ENCODE peak calls at places on chromosome 19, in ten cellular contexts. One of them, this sample, is unnamed.

GRCh38 chr19:6211632-6212402 is 68.0 kb downstream of the MLLT1 start:
- DNase-seq in fibroblast of lung: no peak
- DNase-seq in glutamatergic neuron: no peak
- DNase-seq in activated B cell treated with CpG ODN at 0.5 μM for 24 hours: no peak
- DNase-seq in type B pancreatic cell: no peak
- DNase-seq in foreskin fibroblast: no peak
- DNase-seq in suprapubic skin: no peak
- DNase-seq in ovary: peak; percentile 38
- DNase-seq in CD4-positive, alpha-beta T cell: no peak
- DNase-seq in GM20000: peak; percentile 17
- DNase-seq in this sample: no peak

GRCh38 chr19:1568320-1569019 is at the start of gene MEX3D:
- DNase-seq in fibroblast of lung: peak; percentile 43
- DNase-seq in glutamatergic neuron: peak; percentile 85
- DNase-seq in activated B cell treated with CpG ODN at 0.5 μM for 24 hours: peak; percentile 77
- DNase-seq in type B pancreatic cell: peak; percentile 83
- DNase-seq in foreskin fibroblast: peak; percentile 66
- DNase-seq in suprapubic skin: peak; percentile 81
- DNase-seq in ovary: peak; percentile 84
- DNase-seq in CD4-positive, alpha-beta T cell: peak; percentile 85
- DNase-seq in GM20000: peak; percentile 100
- DNase-seq in this sample: peak; percentile 100

GRCh38 chr19:35714601-35715354 is 3.0 kb upstream of the KMT2B start:
- DNase-seq in fibroblast of lung: no peak
- DNase-seq in glutamatergic neuron: no peak
- DNase-seq in activated B cell treated with CpG ODN at 0.5 μM for 24 hours: no peak
- DNase-seq in type B pancreatic cell: no peak
- DNase-seq in foreskin fibroblast: no peak
- DNase-seq in suprapubic skin: no peak
- DNase-seq in ovary: peak; percentile 24
- DNase-seq in CD4-positive, alpha-beta T cell: no peak
- DNase-seq in GM20000: no peak
- DNase-seq in this sample: no peak

GRCh38 chr19:5953680-5954213 is 24.2 kb downstream of the RANBP3 start:
- DNase-seq in fibroblast of lung: peak; percentile 55
- DNase-seq in glutamatergic neuron: no peak
- DNase-seq in activated B cell treated with CpG ODN at 0.5 μM for 24 hours: no peak
- DNase-seq in type B pancreatic cell: no peak
- DNase-seq in foreskin fibroblast: no peak
- DNase-seq in suprapubic skin: no peak
- DNase-seq in ovary: no peak
- DNase-seq in CD4-positive, alpha-beta T cell: peak; percentile 41
- DNase-seq in GM20000: no peak
- DNase-seq in this sample: no peak

GRCh38 chr19:20923077-20923871 is at the start of gene ZNF85:
- DNase-seq in fibroblast of lung: peak; percentile 91
- DNase-seq in glutamatergic neuron: peak; percentile 91
- DNase-seq in activated B cell treated with CpG ODN at 0.5 μM for 24 hours: peak; percentile 76
- DNase-seq in type B pancreatic cell: peak; percentile 91
- DNase-seq in foreskin fibroblast: peak; percentile 86
- DNase-seq in suprapubic skin: peak; percentile 94
- DNase-seq in ovary: peak; percentile 87
- DNase-seq in CD4-positive, alpha-beta T cell: peak; percentile 83
- DNase-seq in GM20000: peak; percentile 81
- DNase-seq in this sample: peak; percentile 78

GRCh38 chr19:9858766-9859165 is 23.6 kb downstream of the PIN1 start:
- DNase-seq in fibroblast of lung: no peak
- DNase-seq in glutamatergic neuron: no peak
- DNase-seq in activated B cell treated with CpG ODN at 0.5 μM for 24 hours: no peak
- DNase-seq in type B pancreatic cell: no peak
- DNase-seq in foreskin fibroblast: no peak
- DNase-seq in suprapubic skin: no peak
- DNase-seq in ovary: no peak
- DNase-seq in CD4-positive, alpha-beta T cell: no peak
- DNase-seq in GM20000: no peak
- DNase-seq in this sample: no peak

GRCh38 chr19:1243768-1244692 is 2.5 kb downstream of the ATP5F1D start:
- DNase-seq in fibroblast of lung: peak; percentile 69
- DNase-seq in glutamatergic neuron: peak; percentile 90
- DNase-seq in activated B cell treated with CpG ODN at 0.5 μM for 24 hours: peak; percentile 88
- DNase-seq in type B pancreatic cell: no peak
- DNase-seq in foreskin fibroblast: peak; percentile 76
- DNase-seq in suprapubic skin: peak; percentile 94
- DNase-seq in ovary: peak; percentile 91
- DNase-seq in CD4-positive, alpha-beta T cell: peak; percentile 88
- DNase-seq in GM20000: peak; percentile 92
- DNase-seq in this sample: peak; percentile 94

GRCh38 chr19:30882411-30883005 is 466.7 kb downstream of the TSHZ3 start:
- DNase-seq in fibroblast of lung: no peak
- DNase-seq in glutamatergic neuron: no peak
- DNase-seq in activated B cell treated with CpG ODN at 0.5 μM for 24 hours: no peak
- DNase-seq in type B pancreatic cell: peak; percentile 15
- DNase-seq in foreskin fibroblast: no peak
- DNase-seq in suprapubic skin: no peak
- DNase-seq in ovary: no peak
- DNase-seq in CD4-positive, alpha-beta T cell: no peak
- DNase-seq in GM20000: no peak
- DNase-seq in this sample: no peak

DNA sequence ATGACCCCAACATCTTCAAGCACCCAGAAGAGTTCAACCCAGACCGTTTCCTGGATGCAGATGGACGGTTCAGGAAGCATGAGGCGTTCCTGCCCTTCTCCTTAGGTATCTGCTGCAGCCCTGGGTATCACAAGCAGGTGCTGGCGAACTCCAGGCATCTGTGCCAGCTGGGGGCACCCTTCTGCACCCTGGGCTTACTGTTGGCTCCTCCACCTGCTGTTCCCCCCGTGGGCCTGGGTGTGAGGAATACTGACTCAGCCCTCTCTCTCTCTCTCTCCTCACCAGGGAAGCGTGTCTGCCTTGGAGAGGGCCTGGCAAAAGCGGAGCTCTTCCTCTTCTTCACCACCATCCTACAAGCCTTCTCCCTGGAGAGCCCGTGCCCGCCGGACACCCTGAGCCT is 13.0 kb downstream of the CYP2S1 start:
- DNase-seq in fibroblast of lung: no peak
- DNase-seq in glutamatergic neuron: no peak
- DNase-seq in activated B cell treated with CpG ODN at 0.5 μM for 24 hours: no peak
- DNase-seq in type B pancreatic cell: no peak
- DNase-seq in foreskin fibroblast: no peak
- DNase-seq in suprapubic skin: no peak
- DNase-seq in ovary: no peak
- DNase-seq in CD4-positive, alpha-beta T cell: no peak
- DNase-seq in GM20000: no peak
- DNase-seq in this sample: no peak
- TF ChIP-seq CTCF in fibroblast of lung: no peak
- TF ChIP-seq CTCF in glutamatergic neuron: no peak
- TF ChIP-seq CTCF in activated B cell treated with CpG ODN at 0.5 μM for 24 hours: no peak
- TF ChIP-seq CTCF in type B pancreatic cell: no peak
- TF ChIP-seq CTCF in foreskin fibroblast: no peak
- TF ChIP-seq CTCF in suprapubic skin: no peak
- TF ChIP-seq CTCF in ovary: no peak
- TF ChIP-seq CTCF in CD4-positive, alpha-beta T cell: no peak
- TF ChIP-seq CTCF in GM20000: no peak
- TF ChIP-seq CTCF in this sample: peak; percentile 7

DNA sequence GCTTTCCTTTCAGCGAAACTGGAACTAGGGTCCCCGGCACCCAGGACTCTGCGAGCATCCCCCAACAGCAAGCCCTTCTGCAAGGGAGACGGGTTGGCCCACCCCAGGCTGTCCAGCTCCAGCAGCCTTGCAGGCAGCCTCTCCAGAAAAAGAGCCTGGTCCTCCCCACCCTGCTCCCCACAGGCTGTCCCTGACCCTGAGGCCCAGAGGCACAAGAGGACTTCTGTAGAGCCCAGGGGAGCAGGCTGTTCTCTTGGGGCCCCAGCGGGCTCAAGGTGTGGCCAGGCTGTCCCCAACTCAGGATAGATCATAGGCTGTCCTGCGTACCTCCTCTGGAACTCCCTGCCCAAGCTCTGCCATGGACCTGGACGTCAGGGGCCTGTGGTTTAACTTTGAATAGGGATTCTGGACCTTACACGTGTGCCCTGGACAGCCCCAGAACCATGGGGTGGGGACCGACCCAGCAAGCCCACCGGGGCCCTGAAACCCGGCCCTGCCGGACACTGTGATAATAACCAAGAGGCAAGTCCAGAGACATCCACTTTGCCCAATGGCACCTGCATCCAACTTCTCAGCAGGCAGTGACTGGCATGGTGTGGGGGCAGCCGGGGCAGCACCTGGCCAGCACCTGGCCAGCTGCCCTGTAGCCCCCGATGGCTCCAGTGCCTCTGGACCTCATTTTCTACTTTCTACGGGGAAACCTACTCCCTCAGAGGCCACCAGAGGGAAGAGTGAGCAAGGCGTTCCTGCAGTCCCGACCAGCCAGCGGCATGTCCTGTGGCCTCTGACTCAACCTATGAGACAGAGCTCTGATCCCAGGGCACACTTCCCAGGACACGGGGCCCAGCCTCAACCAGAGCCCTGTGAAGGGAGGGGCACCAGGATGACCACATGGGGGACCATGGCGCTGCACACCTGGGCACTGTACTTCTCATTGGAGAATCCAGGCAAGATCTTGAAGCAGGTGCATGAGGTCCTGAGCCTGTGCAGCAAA is 50.9 kb upstream of the TPM4 start:
- DNase-seq in fibroblast of lung: peak; percentile 36
- DNase-seq in glutamatergic neuron: no peak
- DNase-seq in activated B cell treated with CpG ODN at 0.5 μM for 24 hours: no peak
- DNase-seq in type B pancreatic cell: no peak
- DNase-seq in foreskin fibroblast: peak; percentile 82
- DNase-seq in suprapubic skin: no peak
- DNase-seq in ovary: no peak
- DNase-seq in CD4-positive, alpha-beta T cell: no peak
- DNase-seq in GM20000: no peak
- DNase-seq in this sample: no peak
- TF ChIP-seq CTCF in fibroblast of lung: peak; percentile 58
- TF ChIP-seq CTCF in glutamatergic neuron: no peak
- TF ChIP-seq CTCF in activated B cell treated with CpG ODN at 0.5 μM for 24 hours: no peak
- TF ChIP-seq CTCF in type B pancreatic cell: peak; percentile 45
- TF ChIP-seq CTCF in foreskin fibroblast: peak; percentile 64
- TF ChIP-seq CTCF in suprapubic skin: peak; percentile 27
- TF ChIP-seq CTCF in ovary: no peak
- TF ChIP-seq CTCF in CD4-positive, alpha-beta T cell: no peak
- TF ChIP-seq CTCF in GM20000: no peak
- TF ChIP-seq CTCF in this sample: peak; percentile 34

DNA sequence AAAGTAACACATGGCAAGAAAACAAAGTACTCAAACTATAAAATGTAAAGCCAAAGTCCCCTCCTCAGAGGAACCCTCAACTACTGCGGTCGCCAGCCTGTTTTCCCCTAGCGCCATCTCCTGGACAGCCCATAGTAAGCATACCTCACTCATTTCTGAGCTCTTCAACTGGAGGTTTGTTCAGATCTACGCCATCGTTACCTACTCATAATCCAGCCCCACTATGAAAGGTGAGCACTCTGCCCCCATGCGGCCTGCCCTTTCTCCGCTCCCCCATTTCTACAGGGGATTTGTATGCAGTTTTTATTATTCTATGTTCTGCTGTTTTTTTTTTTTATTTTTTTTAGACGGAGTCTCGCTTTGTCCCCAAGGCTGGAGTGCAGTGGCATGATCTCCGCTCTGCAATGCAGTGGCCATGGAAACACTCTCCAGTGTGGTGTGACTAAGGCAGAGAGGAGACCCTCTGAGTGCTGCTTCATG is 26.2 kb downstream of the OPA3 start:
- DNase-seq in fibroblast of lung: peak; percentile 30
- DNase-seq in glutamatergic neuron: peak; percentile 65
- DNase-seq in activated B cell treated with CpG ODN at 0.5 μM for 24 hours: peak; percentile 26
- DNase-seq in type B pancreatic cell: no peak
- DNase-seq in foreskin fibroblast: no peak
- DNase-seq in suprapubic skin: no peak
- DNase-seq in ovary: no peak
- DNase-seq in CD4-positive, alpha-beta T cell: peak; percentile 60
- DNase-seq in GM20000: peak; percentile 86
- DNase-seq in this sample: peak; percentile 86
- TF ChIP-seq CTCF in fibroblast of lung: peak; percentile 59
- TF ChIP-seq CTCF in glutamatergic neuron: peak; percentile 56
- TF ChIP-seq CTCF in activated B cell treated with CpG ODN at 0.5 μM for 24 hours: no peak
- TF ChIP-seq CTCF in type B pancreatic cell: peak; percentile 71
- TF ChIP-seq CTCF in foreskin fibroblast: peak; percentile 63
- TF ChIP-seq CTCF in suprapubic skin: peak; percentile 59
- TF ChIP-seq CTCF in ovary: no peak
- TF ChIP-seq CTCF in CD4-positive, alpha-beta T cell: peak; percentile 62
- TF ChIP-seq CTCF in GM20000: peak; percentile 52
- TF ChIP-seq CTCF in this sample: peak; percentile 82

GRCh38 chr19:4144666-4145261 is 8.7 kb upstream of the CREB3L3 start:
- DNase-seq in fibroblast of lung: peak; percentile 22
- DNase-seq in glutamatergic neuron: no peak
- DNase-seq in activated B cell treated with CpG ODN at 0.5 μM for 24 hours: no peak
- DNase-seq in type B pancreatic cell: no peak
- DNase-seq in foreskin fibroblast: peak; percentile 60
- DNase-seq in suprapubic skin: no peak
- DNase-seq in ovary: no peak
- DNase-seq in CD4-positive, alpha-beta T cell: no peak
- DNase-seq in GM20000: no peak
- DNase-seq in this sample: no peak

GRCh38 chr19:4151623-4152022 is 1.8 kb upstream of the CREB3L3 start:
- DNase-seq in fibroblast of lung: no peak
- DNase-seq in glutamatergic neuron: no peak
- DNase-seq in activated B cell treated with CpG ODN at 0.5 μM for 24 hours: no peak
- DNase-seq in type B pancreatic cell: no peak
- DNase-seq in foreskin fibroblast: no peak
- DNase-seq in suprapubic skin: no peak
- DNase-seq in ovary: no peak
- DNase-seq in CD4-positive, alpha-beta T cell: no peak
- DNase-seq in GM20000: no peak
- DNase-seq in this sample: no peak

GRCh38 chr19:4154571-4155312 is 1.3 kb downstream of the CREB3L3 start:
- DNase-seq in fibroblast of lung: no peak
- DNase-seq in glutamatergic neuron: peak; percentile 48
- DNase-seq in activated B cell treated with CpG ODN at 0.5 μM for 24 hours: no peak
- DNase-seq in type B pancreatic cell: no peak
- DNase-seq in foreskin fibroblast: no peak
- DNase-seq in suprapubic skin: no peak
- DNase-seq in ovary: no peak
- DNase-seq in CD4-positive, alpha-beta T cell: no peak
- DNase-seq in GM20000: no peak
- DNase-seq in this sample: no peak

GRCh38 chr19:4152241-4152998 is 1.0 kb upstream of the CREB3L3 start:
- DNase-seq in fibroblast of lung: no peak
- DNase-seq in glutamatergic neuron: no peak
- DNase-seq in activated B cell treated with CpG ODN at 0.5 μM for 24 hours: no peak
- DNase-seq in type B pancreatic cell: no peak
- DNase-seq in foreskin fibroblast: no peak
- DNase-seq in suprapubic skin: no peak
- DNase-seq in ovary: no peak
- DNase-seq in CD4-positive, alpha-beta T cell: no peak
- DNase-seq in GM20000: no peak
- DNase-seq in this sample: no peak

DNA sequence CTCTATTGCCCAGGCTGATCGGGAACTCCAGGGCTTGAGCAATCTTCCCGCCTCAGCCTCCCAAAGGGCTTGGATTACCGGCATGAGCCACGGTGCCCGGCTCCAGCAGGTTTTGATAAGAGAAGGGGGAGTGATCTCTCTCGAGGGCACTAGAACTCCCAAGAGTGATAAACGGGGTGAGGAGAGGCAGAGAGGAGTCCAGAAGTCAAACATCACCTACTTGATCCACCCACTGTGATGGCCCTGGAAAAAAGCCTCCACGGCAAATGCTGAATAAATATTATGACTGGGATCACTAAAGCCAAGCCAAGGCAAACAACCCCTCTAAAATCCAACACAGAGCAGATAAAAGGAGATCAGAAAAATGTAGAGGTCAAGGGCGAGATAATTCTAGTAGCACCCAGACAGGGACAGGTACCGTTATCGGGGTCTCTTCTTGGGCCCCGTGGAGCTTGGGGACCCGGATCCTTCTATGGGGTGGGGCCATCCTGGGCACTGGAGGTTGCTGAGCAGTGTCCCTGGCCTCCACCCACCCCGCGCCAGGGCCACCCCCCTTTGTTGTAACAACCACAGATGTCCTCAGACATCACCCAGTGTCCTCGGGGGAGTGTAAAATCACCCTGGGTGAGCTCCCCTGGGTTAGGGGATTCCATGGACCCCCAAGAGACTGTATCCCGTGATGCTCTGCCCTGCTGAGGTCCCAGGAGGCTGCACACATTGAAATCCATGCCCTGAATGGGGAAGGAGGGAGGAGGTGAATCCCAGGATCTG is 3.7 kb upstream of the CREB3L3 start:
- DNase-seq in fibroblast of lung: no peak
- DNase-seq in glutamatergic neuron: no peak
- DNase-seq in activated B cell treated with CpG ODN at 0.5 μM for 24 hours: no peak
- DNase-seq in type B pancreatic cell: no peak
- DNase-seq in foreskin fibroblast: no peak
- DNase-seq in suprapubic skin: no peak
- DNase-seq in ovary: no peak
- DNase-seq in CD4-positive, alpha-beta T cell: no peak
- DNase-seq in GM20000: no peak
- DNase-seq in this sample: no peak
- TF ChIP-seq CTCF in fibroblast of lung: no peak
- TF ChIP-seq CTCF in glutamatergic neuron: no peak
- TF ChIP-seq CTCF in activated B cell treated with CpG ODN at 0.5 μM for 24 hours: no peak
- TF ChIP-seq CTCF in type B pancreatic cell: no peak
- TF ChIP-seq CTCF in foreskin fibroblast: no peak
- TF ChIP-seq CTCF in suprapubic skin: no peak
- TF ChIP-seq CTCF in ovary: no peak
- TF ChIP-seq CTCF in CD4-positive, alpha-beta T cell: no peak
- TF ChIP-seq CTCF in GM20000: no peak
- TF ChIP-seq CTCF in this sample: no peak